ENCODE peak calls at places on chromosomes 13 and 19, in five cellular contexts. C is cardiac muscle cell, K is AG09319, F is transverse colon, O is stomach. Z is an unnamed sample.

GRCh38 chr19:1250374-1251232 is 2.2 kb downstream of the MIDN start:
- DNase-seq in C (peak; percentile 88), K (no peak), F (peak; percentile 76), O (no peak), Z (peak; percentile 95)

GRCh38 chr13:80134360-80134759 is 206.6 kb downstream of the SPRY2 start:
- DNase-seq in C (no peak), K (no peak), F (no peak), O (no peak), Z (no peak)

GRCh38 chr13:49481788-49482187 is 14.0 kb upstream of the PHF11 start:
- DNase-seq in C (no peak), K (no peak), F (no peak), O (no peak), Z (no peak)

GRCh38 chr19:11180346-11180745 is 17.0 kb downstream of the KANK2 start:
- DNase-seq in C (no peak), K (no peak), F (no peak), O (no peak), Z (no peak)

GRCh38 chr19:23075031-23075733 is 41.6 kb upstream of the ZNF730 start:
- DNase-seq in C (peak; percentile 85), K (no peak), F (peak; percentile 19), O (no peak), Z (peak; percentile 93)

GRCh38 chr19:2659856-2660432 is 42.5 kb downstream of the GNG7 start:
- DNase-seq in C (no peak), K (no peak), F (no peak), O (no peak), Z (no peak)

GRCh38 chr19:45294291-45295029 is 28.2 kb downstream of the CKM start:
- DNase-seq in C (peak; percentile 16), K (no peak), F (no peak), O (no peak), Z (peak; percentile 32)

GRCh38 chr13:44605711-44606110 is 29.6 kb upstream of the TSC22D1 start:
- DNase-seq in C (no peak), K (peak; percentile 35), F (no peak), O (no peak), Z (no peak)

GRCh38 chr13:74251778-74252519 is 117.7 kb upstream of the KLF12 start:
- DNase-seq in C (no peak), K (no peak), F (no peak), O (no peak), Z (no peak)

GRCh38 chr19:33998739-33999345 is 173.5 kb upstream of the LSM14A start:
- DNase-seq in C (no peak), K (no peak), F (no peak), O (no peak), Z (no peak)

GRCh38 chr19:35266904-35267817 is 1.6 kb upstream of the USF2 start:
- DNase-seq in C (no peak), K (no peak), F (peak; percentile 61), O (no peak), Z (peak; percentile 47)

GRCh38 chr19:33677745-33678426 is 56.1 kb downstream of the CHST8 start:
- DNase-seq in C (peak; percentile 59), K (no peak), F (no peak), O (peak; percentile 18), Z (no peak)

GRCh38 chr13:88761145-88761544 is 1090.0 kb downstream of the SLITRK5 start:
- DNase-seq in C (no peak), K (no peak), F (no peak), O (no peak), Z (no peak)

GRCh38 chr19:47210689-47211316 is 20.2 kb downstream of the BBC3 start:
- DNase-seq in C (peak; percentile 80), K (peak; percentile 62), F (peak; percentile 86), O (peak; percentile 87), Z (peak; percentile 72)
- TF ChIP-seq CTCF in C (peak; percentile 80), K (peak; percentile 79), F (peak; percentile 88), O (peak; percentile 75), Z (peak; percentile 87)

GRCh38 chr19:7083076-7083956 is 13.8 kb downstream of the ZNF557 start:
- DNase-seq in C (no peak), K (no peak), F (no peak), O (no peak), Z (no peak)
- TF ChIP-seq CTCF in C (no peak), K (no peak), F (no peak), O (no peak), Z (no peak)

GRCh38 chr19:29259153-29259552 is 46.2 kb upstream of the UQCRFS1 start:
- DNase-seq in C (no peak), K (no peak), F (no peak), O (no peak), Z (no peak)
- TF ChIP-seq CTCF in C (peak; percentile 27), K (peak; percentile 16), F (no peak), O (no peak), Z (no peak)

DNA sequence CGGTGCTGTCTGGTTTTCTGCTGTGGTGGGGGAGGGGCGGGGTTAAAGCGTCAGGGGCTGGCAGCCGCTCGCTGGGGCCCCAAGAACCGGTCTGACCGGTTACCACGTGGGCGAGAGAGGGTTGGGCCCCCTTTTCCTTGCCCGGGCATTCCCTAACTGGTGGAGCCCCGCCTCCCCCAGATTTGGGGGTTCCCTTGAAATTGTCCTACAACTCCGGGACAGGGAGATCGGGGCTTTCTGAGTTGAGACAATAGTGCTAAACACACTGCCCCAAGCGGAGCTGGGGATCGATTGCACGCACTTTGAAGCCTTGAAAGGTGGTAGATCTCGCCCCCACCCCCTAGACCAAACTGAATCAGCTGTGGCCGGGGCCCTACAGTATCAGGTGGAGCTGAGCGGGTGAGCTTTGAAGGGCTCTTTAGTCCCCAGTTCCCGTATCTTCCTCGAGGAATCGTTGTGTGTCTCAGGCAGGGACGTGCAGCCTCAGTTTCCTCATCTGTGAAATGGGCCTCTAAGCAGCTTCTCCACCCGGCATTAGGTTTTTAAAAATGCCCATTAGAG is 4.8 kb downstream of the IER2 start:
- DNase-seq in C (peak; percentile 53), K (no peak), F (peak; percentile 92), O (peak; percentile 92), Z (peak; percentile 69)
- TF ChIP-seq CTCF in C (peak; percentile 38), K (peak; percentile 14), F (no peak), O (no peak), Z (no peak)

GRCh38 chr13:21619633-21620220 is 15.8 kb upstream of the MICU2 start:
- DNase-seq in C (no peak), K (no peak), F (no peak), O (no peak), Z (no peak)

GRCh38 chr13:21620858-21621257 is 16.9 kb upstream of the MICU2 start:
- DNase-seq in C (no peak), K (no peak), F (no peak), O (no peak), Z (no peak)

GRCh38 chr13:21625366-21625765 is 21.4 kb upstream of the MICU2 start:
- DNase-seq in C (no peak), K (no peak), F (peak; percentile 19), O (no peak), Z (no peak)
- TF ChIP-seq CTCF in C (peak; percentile 52), K (peak; percentile 18), F (peak; percentile 31), O (peak; percentile 21), Z (no peak)

GRCh38 chr13:24406524-24406923 is 97.1 kb downstream of the C1QTNF9 start:
- DNase-seq in C (no peak), K (no peak), F (no peak), O (no peak), Z (no peak)

DNA sequence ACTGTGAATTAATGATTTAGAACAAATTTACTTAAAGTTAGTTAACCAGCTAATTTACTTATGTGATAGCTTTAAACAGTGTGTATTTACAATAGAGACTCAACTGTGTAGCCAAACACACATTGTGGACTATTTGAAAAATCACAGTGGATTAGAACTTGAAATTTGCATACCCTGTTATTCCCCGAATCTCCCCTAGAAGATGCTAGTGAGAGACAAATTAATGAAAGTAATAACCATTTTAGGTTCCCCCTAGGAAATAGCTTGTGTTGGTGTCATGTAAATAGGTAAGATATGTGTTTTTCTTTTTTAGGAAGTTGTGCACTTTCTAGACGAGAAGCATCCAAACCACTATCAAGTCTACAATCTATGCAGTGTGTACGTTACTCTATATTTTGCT is 98.5 kb downstream of the C1QTNF9 start:
- DNase-seq in C (no peak), K (no peak), F (no peak), O (no peak), Z (no peak)
- TF ChIP-seq CTCF in C (peak; percentile 24), K (no peak), F (no peak), O (no peak), Z (no peak)

DNA sequence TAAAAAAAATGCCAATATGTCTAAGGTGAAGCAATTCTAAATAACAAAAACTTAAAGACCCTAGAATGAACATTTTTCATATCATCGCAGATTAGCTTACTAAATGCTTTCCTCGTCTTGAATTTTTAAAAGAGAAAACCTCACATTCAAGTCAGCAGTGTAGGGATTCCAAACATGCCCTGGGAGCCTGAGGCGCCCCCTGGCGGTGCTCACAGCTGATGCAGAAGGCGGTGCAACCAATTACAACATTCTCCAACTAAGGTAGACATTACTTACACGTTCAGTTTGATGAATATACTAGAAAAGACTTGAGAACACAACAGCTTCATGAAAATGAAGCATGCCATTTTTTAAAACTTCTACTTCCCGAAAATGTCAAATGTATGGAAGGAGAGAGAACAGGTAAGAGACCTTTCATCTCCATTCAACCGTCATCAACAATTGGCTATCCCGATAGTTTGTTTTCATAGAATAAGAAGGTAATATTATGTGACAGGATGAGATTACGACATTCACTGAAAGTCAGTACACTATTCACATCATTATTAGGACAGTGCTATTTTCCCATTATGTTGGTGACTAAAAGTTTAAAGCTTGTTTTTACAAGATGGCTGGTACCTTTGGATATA is 304.4 kb downstream of the DCLK1 start:
- DNase-seq in C (no peak), K (no peak), F (no peak), O (no peak), Z (no peak)
- TF ChIP-seq CTCF in C (peak; percentile 3), K (peak; percentile 15), F (no peak), O (no peak), Z (peak; percentile 40)

GRCh38 chr19:53365134-53365898 is at the start of gene ZNF525:
- DNase-seq in C (peak; percentile 87), K (peak; percentile 20), F (peak; percentile 95), O (peak; percentile 97), Z (peak; percentile 94)
- TF ChIP-seq CTCF in C (no peak), K (no peak), F (peak; percentile 28), O (peak; percentile 27), Z (peak; percentile 66)